ENCODE peak calls at places on chromosomes 4 and X, in five cellular contexts. F is esophagus squamous epithelium, N is stomach, U is fibroblast of lung, O is heart left ventricle. B is an unnamed sample.

GRCh38 chrX:19127649-19128168 is 5.4 kb upstream of the ADGRG2 start:
- DNase-seq in U (no peak), N (no peak), O (peak; percentile 32), F (no peak), B (no peak)

GRCh38 chrX:64975989-64976672 is at the start of gene ZC4H2:
- DNase-seq in N (peak; percentile 75), O (peak; percentile 79), U (peak; percentile 80), F (peak; percentile 1), B (peak; percentile 77)

GRCh38 chr4:184148871-184149637 is 68.6 kb downstream of the ENPP6 start:
- DNase-seq in U (no peak), O (no peak), F (no peak), N (no peak), B (no peak)

GRCh38 chr4:766559-767283 is 59.2 kb downstream of the CPLX1 start:
- DNase-seq in O (peak; percentile 16), F (no peak), U (no peak), N (no peak), B (no peak)

GRCh38 chr4:8332891-8333331 is 63.4 kb downstream of the HTRA3 start:
- DNase-seq in U (no peak), F (no peak), N (peak; percentile 8), O (peak; percentile 23), B (peak; percentile 59)

GRCh38 chrX:50838820-50839600 is 25.0 kb upstream of the SHROOM4 start:
- DNase-seq in O (no peak), U (peak; percentile 82), N (no peak), F (no peak), B (no peak)

GRCh38 chr4:140222175-140222574 is 68.2 kb upstream of the MAML3 start:
- DNase-seq in N (no peak), F (no peak), O (no peak), U (peak; percentile 52), B (no peak)

GRCh38 chr4:169899295-169899694 is 126.9 kb downstream of the MFAP3L start:
- DNase-seq in U (peak; percentile 91), O (no peak), N (no peak), F (no peak), B (no peak)

GRCh38 chrX:124226129-124226528 is 106.3 kb upstream of the TEX13D start:
- DNase-seq in U (no peak), O (no peak), N (no peak), F (no peak), B (no peak)

GRCh38 chrX:118520206-118520857 is 24.7 kb downstream of the DOCK11 start:
- DNase-seq in F (no peak), U (peak; percentile 69), N (no peak), O (no peak), B (no peak)

GRCh38 chrX:121036951-121037350 is 10.5 kb upstream of the GLUD2 start:
- DNase-seq in O (no peak), N (no peak), U (no peak), F (no peak), B (no peak)

GRCh38 chr4:186015212-186015817 is 53.6 kb upstream of the TLR3 start:
- DNase-seq in U (no peak), O (peak; percentile 74), N (no peak), F (no peak), B (no peak)

GRCh38 chr4:128823025-128823661 is 13.6 kb downstream of the JADE1 start:
- DNase-seq in N (no peak), U (peak; percentile 97), F (no peak), O (no peak), B (no peak)

GRCh38 chrX:30735839-30736238 is 82.6 kb downstream of the GK start:
- DNase-seq in O (no peak), F (no peak), N (peak; percentile 64), U (peak; percentile 22), B (no peak)

GRCh38 chr4:104138154-104138553 is 356.5 kb downstream of the CXXC4 start:
- DNase-seq in N (no peak), F (no peak), U (no peak), O (no peak), B (no peak)

GRCh38 chrX:15425024-15425423 is 40.8 kb upstream of the VEGFD start:
- DNase-seq in O (no peak), F (no peak), U (no peak), N (no peak), B (no peak)

GRCh38 chr4:64385177-64385549 is 24.1 kb downstream of the TECRL start:
- DNase-seq in U (no peak), O (peak; percentile 68), N (no peak), F (no peak), B (no peak)

GRCh38 chr4:20878806-20879205 is 178.5 kb downstream of the PACRGL start:
- DNase-seq in N (no peak), O (no peak), U (no peak), F (no peak), B (no peak)

GRCh38 chrX:107840971-107841370 is 15.3 kb downstream of the MID2 start:
- DNase-seq in O (no peak), F (no peak), N (no peak), U (no peak), B (no peak)

GRCh38 chr4:189215574-189215973 is 725.1 kb upstream of the FRG1 start:
- DNase-seq in U (no peak), F (no peak), N (no peak), O (no peak), B (no peak)

GRCh38 chrX:48480142-48480541 is 4.1 kb downstream of the FTSJ1 start:
- DNase-seq in N (no peak), F (no peak), O (no peak), U (no peak), B (no peak)

GRCh38 chr4:2462218-2462991 is 6.5 kb upstream of the RNF4 start:
- DNase-seq in F (no peak), O (peak; percentile 81), U (peak; percentile 79), N (peak; percentile 70), B (no peak)

GRCh38 chr4:96766359-96766758 is 926.5 kb downstream of the PDHA2 start:
- DNase-seq in F (no peak), U (no peak), N (no peak), O (no peak), B (no peak)

GRCh38 chrX:129523076-129524055 is at the start of gene SMARCA1:
- DNase-seq in N (peak; percentile 39), F (no peak), O (peak; percentile 48), U (peak; percentile 70), B (peak; percentile 75)

GRCh38 chr4:2964077-2964471 is 703 bp downstream of the GRK4 start:
- DNase-seq in F (no peak), N (no peak), U (no peak), O (no peak), B (no peak)

GRCh38 chr4:139890810-139891209 is 225.2 kb downstream of the MGST2 start:
- DNase-seq in U (peak; percentile 60), O (no peak), N (no peak), F (no peak), B (no peak)

GRCh38 chr4:31084806-31085416 is 364.7 kb downstream of the PCDH7 start:
- DNase-seq in O (no peak), N (no peak), U (peak; percentile 47), F (no peak), B (no peak)

GRCh38 chrX:45428816-45429215 is 228.1 kb upstream of the DIPK2B start:
- DNase-seq in O (no peak), N (no peak), U (peak; percentile 79), F (no peak), B (no peak)

GRCh38 chr4:60194214-60194613 is 1005.9 kb upstream of the ADGRL3 start:
- DNase-seq in O (no peak), N (no peak), F (no peak), U (no peak), B (no peak)

GRCh38 chrX:125205084-125205917 is 114.4 kb upstream of the TEX13C start:
- DNase-seq in O (peak; percentile 66), F (no peak), U (peak; percentile 6), N (peak; percentile 37), B (peak; percentile 81)

GRCh38 chrX:111288841-111289240 is 18.6 kb upstream of the CAPN6 start:
- DNase-seq in F (no peak), U (no peak), O (no peak), N (no peak), B (no peak)

GRCh38 chr4:149057594-149057993 is 615.4 kb upstream of the NR3C2 start:
- DNase-seq in F (no peak), N (no peak), U (no peak), O (no peak), B (no peak)

GRCh38 chr4:149065753-149066152 is 623.5 kb upstream of the NR3C2 start:
- DNase-seq in F (no peak), N (no peak), U (peak; percentile 13), O (no peak), B (no peak)

GRCh38 chr4:149063007-149063406 is 620.8 kb upstream of the NR3C2 start:
- DNase-seq in U (no peak), O (no peak), F (no peak), N (no peak), B (no peak)
- H3K27ac ChIP-seq in U (no peak overlapping the region), O (no peak overlapping the region), F (no peak overlapping the region), N (no peak overlapping the region), B (no peak overlapping the region)

GRCh38 chr4:68375667-68376559 is 26.0 kb upstream of the YTHDC1 start:
- DNase-seq in F (no peak), U (peak; percentile 54), O (no peak), N (no peak), B (no peak)
- H3K4me3 ChIP-seq in F (peak overlapping the region; percentile 16), U (peak overlapping the region; percentile 13), O (no peak overlapping the region), N (peak overlapping the region; percentile 4), B (peak overlapping the region; percentile 41)

GRCh38 chr4:122309988-122310626 is 68.7 kb upstream of the ADAD1 start:
- DNase-seq in N (no peak), O (no peak), U (peak; percentile 14), F (no peak), B (no peak)
- TF ChIP-seq CTCF in N (no peak), O (peak; percentile 56), U (peak; percentile 47), F (no peak), B (peak; percentile 34)

GRCh38 chrX:134174273-134174660 is 62.7 kb upstream of the CCDC160 start:
- DNase-seq in O (no peak), N (no peak), U (no peak), F (no peak), B (no peak)

GRCh38 chrX:134173541-134174272 is 63.3 kb upstream of the CCDC160 start:
- DNase-seq in F (no peak), O (no peak), N (no peak), U (no peak), B (no peak)

GRCh38 chrX:134174859-134175258 is 62.1 kb upstream of the CCDC160 start:
- DNase-seq in O (no peak), N (no peak), U (no peak), F (no peak), B (no peak)

GRCh38 chrX:134171661-134172587 is 65.1 kb upstream of the CCDC160 start:
- DNase-seq in F (no peak), U (no peak), N (peak; percentile 34), O (peak; percentile 40), B (no peak)

GRCh38 chrX:134172588-134173259 is 64.3 kb upstream of the CCDC160 start:
- DNase-seq in U (no peak), O (peak; percentile 43), F (no peak), N (peak; percentile 27), B (no peak)
- H3K27ac ChIP-seq in U (no peak overlapping the region), O (no peak overlapping the region), F (no peak overlapping the region), N (peak overlapping the region; percentile 51), B (no peak overlapping the region)

GRCh38 chr4:133812236-133812635 is 389.4 kb downstream of the PABPC4L start:
- DNase-seq in U (no peak), N (no peak), F (no peak), O (no peak), B (no peak)

GRCh38 chr4:133812954-133813353 is 388.6 kb downstream of the PABPC4L start:
- DNase-seq in F (no peak), O (no peak), N (no peak), U (no peak), B (no peak)

GRCh38 chr4:133802741-133803140 is 398.8 kb downstream of the PABPC4L start:
- DNase-seq in U (peak; percentile 65), F (no peak), N (no peak), O (no peak), B (no peak)

GRCh38 chr4:133808151-133808550 is 393.4 kb downstream of the PABPC4L start:
- DNase-seq in F (no peak), O (no peak), N (no peak), U (peak; percentile 34), B (no peak)
- H3K4me3 ChIP-seq in F (no peak overlapping the region), O (no peak overlapping the region), N (no peak overlapping the region), U (no peak overlapping the region), B (no peak overlapping the region)

B was measured in coronary artery.